ENCODE peak calls at places on chromosomes 4 and X, in ten cellular contexts. R is pancreas, A is heart right ventricle, C is breast epithelium, D is RWPE2, V is MM.1S, B is H1, S is keratinocyte, O is A673, U is cardiac fibroblast. K is an unnamed sample.
A peak's percentile ranks its signal among the peaks of the same experiment; 100 is the strongest.

GRCh38 chrX:20479896-20480295 is 213.2 kb upstream of the RPS6KA3 start:
- DNase-seq in R (no peak), A (no peak), C (no peak), D (no peak), V (no peak), B (no peak), S (no peak), O (no peak), U (no peak), K (no peak)

GRCh38 chrX:136200466-136200865 is 50.7 kb downstream of the MAP7D3 start:
- DNase-seq in R (no peak), A (no peak), C (no peak), D (no peak), V (peak; percentile 37), B (no peak), S (no peak), O (peak; percentile 57), U (peak; percentile 44), K (no peak)

GRCh38 chr4:187286536-187286935 is 562.9 kb upstream of the FAT1 start:
- DNase-seq in R (no peak), A (no peak), C (no peak), D (no peak), V (no peak), B (no peak), S (no peak), O (no peak), U (no peak), K (no peak)

GRCh38 chrX:54641530-54641929 is 111.5 kb downstream of the GNL3L start:
- DNase-seq in R (no peak), A (no peak), C (no peak), D (no peak), V (no peak), B (no peak), S (no peak), O (no peak), U (no peak), K (no peak)

GRCh38 chr4:153345011-153345981 is 808 bp downstream of the MND1 start:
- DNase-seq in R (no peak), A (peak; percentile 18), C (no peak), D (peak; percentile 57), V (peak; percentile 78), B (no peak), S (no peak), O (peak; percentile 80), U (peak; percentile 66), K (no peak)

GRCh38 chrX:138775501-138775900 is 64.0 kb upstream of the FGF13 start:
- DNase-seq in R (no peak), A (no peak), C (no peak), D (no peak), V (peak; percentile 41), B (no peak), S (no peak), O (peak; percentile 71), U (peak; percentile 25), K (no peak)

GRCh38 chr4:56532239-56532638 is 26.6 kb downstream of the ARL9 start:
- DNase-seq in R (no peak), A (no peak), C (no peak), D (no peak), V (no peak), B (no peak), S (no peak), O (no peak), U (no peak), K (no peak)

GRCh38 chr4:95465010-95465409 is 83.8 kb downstream of the UNC5C start:
- DNase-seq in R (no peak), A (no peak), C (no peak), D (no peak), V (no peak), B (no peak), S (no peak), O (no peak), U (no peak), K (no peak)

GRCh38 chrX:477441-478012 is 90.8 kb upstream of the PPP2R3B start:
- DNase-seq in R (no peak), A (no peak), C (no peak), D (peak; percentile 50), V (no peak), B (no peak), S (no peak), O (no peak), U (no peak), K (no peak)

GRCh38 chrX:479273-479981 is 92.7 kb upstream of the PPP2R3B start:
- DNase-seq in R (no peak), A (no peak), C (no peak), D (peak; percentile 38), V (no peak), B (no peak), S (no peak), O (no peak), U (no peak), K (no peak)

GRCh38 chrX:482702-483203 is 96.0 kb upstream of the PPP2R3B start:
- DNase-seq in R (no peak), A (no peak), C (no peak), D (peak; percentile 26), V (no peak), B (no peak), S (no peak), O (no peak), U (no peak), K (no peak)

GRCh38 chrX:482192-482701 is 95.5 kb upstream of the PPP2R3B start:
- DNase-seq in R (no peak), A (no peak), C (no peak), D (peak; percentile 43), V (no peak), B (no peak), S (no peak), O (no peak), U (no peak), K (no peak)

GRCh38 chrX:480861-481417 is 94.2 kb upstream of the PPP2R3B start:
- DNase-seq in R (no peak), A (no peak), C (no peak), D (peak; percentile 24), V (no peak), B (no peak), S (no peak), O (no peak), U (no peak), K (no peak)
- H3K4me3 ChIP-seq in R (no peak overlapping the region), A (no peak overlapping the region), C (no peak overlapping the region), D (no peak overlapping the region), V (no peak overlapping the region), B (no peak overlapping the region), S (no peak overlapping the region), O (no peak overlapping the region), U (no peak overlapping the region), K (no peak overlapping the region)

DNA sequence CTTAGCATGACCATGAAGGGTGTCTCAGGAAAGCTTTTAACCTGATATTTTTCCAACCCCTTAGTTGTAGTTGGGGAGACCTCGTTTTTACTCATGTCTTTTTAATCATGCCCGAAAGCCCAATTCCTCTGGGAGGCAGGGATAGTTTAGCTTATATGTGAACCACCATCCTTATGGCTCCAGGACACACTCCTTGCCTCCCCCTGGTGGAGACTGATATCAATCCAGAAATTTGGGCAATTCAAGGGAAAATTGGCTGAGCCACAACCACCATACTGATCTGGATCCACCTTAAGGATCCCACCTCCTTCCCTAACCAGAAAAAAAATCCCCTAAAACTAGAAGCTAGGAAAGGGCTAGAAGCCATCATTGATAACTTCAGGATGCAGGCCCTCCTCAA is 13.4 kb upstream of the COL25A1 start:
- DNase-seq in R (no peak), A (no peak), C (no peak), D (no peak), V (no peak), B (no peak), S (no peak), O (peak; percentile 35), U (peak; percentile 5), K (no peak)
- TF ChIP-seq CTCF in R (no peak), A (no peak), C (no peak), D (no peak), V (no peak), B (no peak), S (peak; percentile 20), O (peak; percentile 63), U (peak; percentile 25), K (peak; percentile 45)

GRCh38 chrX:40150503-40150902 is 52.7 kb upstream of the BCOR start:
- DNase-seq in R (no peak), A (no peak), C (no peak), D (no peak), V (no peak), B (no peak), S (no peak), O (no peak), U (no peak), K (no peak)

GRCh38 chrX:40148189-40148438 is 50.4 kb upstream of the BCOR start:
- DNase-seq in R (peak; percentile 45), A (no peak), C (no peak), D (no peak), V (no peak), B (no peak), S (no peak), O (no peak), U (no peak), K (no peak)

GRCh38 chrX:40148439-40149285 is 50.9 kb upstream of the BCOR start:
- DNase-seq in R (peak; percentile 29), A (no peak), C (no peak), D (no peak), V (no peak), B (no peak), S (no peak), O (peak; percentile 92), U (no peak), K (no peak)

GRCh38 chrX:40147399-40148188 is 49.8 kb upstream of the BCOR start:
- DNase-seq in R (peak; percentile 76), A (no peak), C (no peak), D (no peak), V (no peak), B (no peak), S (no peak), O (no peak), U (no peak), K (no peak)

GRCh38 chrX:40149286-40150175 is 51.8 kb upstream of the BCOR start:
- DNase-seq in R (peak; percentile 21), A (no peak), C (no peak), D (no peak), V (no peak), B (no peak), S (no peak), O (peak; percentile 64), U (no peak), K (no peak)
- H3K4me3 ChIP-seq in R (no peak overlapping the region), A (no peak overlapping the region), C (no peak overlapping the region), D (no peak overlapping the region), V (no peak overlapping the region), B (peak overlapping the region; percentile 70), S (no peak overlapping the region), O (no peak overlapping the region), U (no peak overlapping the region), K (no peak overlapping the region)

GRCh38 chrX:101368800-101369199 is 17.2 kb downstream of the BTK start:
- DNase-seq in R (no peak), A (no peak), C (no peak), D (no peak), V (no peak), B (no peak), S (no peak), O (no peak), U (no peak), K (no peak)

GRCh38 chrX:101370888-101371504 is 15.0 kb downstream of the BTK start:
- DNase-seq in R (no peak), A (no peak), C (no peak), D (no peak), V (peak; percentile 21), B (no peak), S (no peak), O (no peak), U (no peak), K (no peak)

DNA sequence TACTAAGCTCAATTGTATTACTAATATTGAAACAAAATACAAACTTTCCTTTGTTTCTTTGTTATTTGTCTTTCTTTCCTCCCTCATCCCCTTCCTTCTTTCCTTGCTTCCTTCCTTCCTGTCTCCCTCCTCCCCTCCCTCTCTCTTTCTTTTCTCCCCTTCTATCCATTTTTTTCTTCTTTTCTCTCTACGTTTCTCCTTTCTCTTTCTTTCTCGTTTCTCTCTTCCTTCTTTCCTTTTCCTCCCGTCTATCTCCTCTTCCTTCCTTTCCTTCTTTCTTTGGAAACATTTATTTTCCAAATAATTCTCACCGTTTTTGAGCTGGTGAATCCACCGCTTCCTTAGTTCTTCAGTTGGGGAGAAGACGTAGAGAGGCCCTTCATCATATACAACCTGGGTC is 16.3 kb downstream of the BTK start:
- DNase-seq in R (no peak), A (no peak), C (no peak), D (no peak), V (no peak), B (no peak), S (no peak), O (no peak), U (no peak), K (no peak)
- TF ChIP-seq CTCF in R (no peak), A (no peak), C (no peak), D (no peak), V (no peak), B (no peak), S (no peak), O (no peak), U (no peak), K (no peak)